ENCODE peak calls at places on chromosomes 16 and 17, in nine cellular contexts. U, H, V, P, X, Y, Z, M and L are unnamed samples. For H3K36me3 and H3K4me1, the result is how much of the 10 kb centered on the place peaks cover.

GRCh38 chr16:13032911-13033310 is 131.5 kb downstream of the SHISA9 start:
- DNase-seq in X (no peak), M (no peak), H (no peak), U (no peak), V (no peak), Y (no peak), P (no peak), Z (no peak), L (no peak)

GRCh38 chr17:31060814-31061550 is 33.8 kb upstream of the NF1 start:
- DNase-seq in H (no peak), P (no peak), U (no peak), X (no peak), Y (no peak), M (no peak), Z (no peak), V (no peak), L (no peak)

GRCh38 chr17:63406689-63407330 is 39.3 kb downstream of the CYB561 start:
- DNase-seq in Y (no peak), X (peak), Z (peak), M (peak), V (peak), U (peak), H (peak), P (peak), L (peak)

GRCh38 chr17:57461082-57461481 is 204.8 kb downstream of the MSI2 start:
- DNase-seq in U (no peak), V (peak), H (no peak), Y (no peak), Z (no peak), P (no peak), M (no peak), X (no peak), L (no peak)

GRCh38 chr17:68954146-68954971 is 833 bp downstream of the ABCA8 start:
- DNase-seq in U (no peak), P (no peak), X (no peak), Y (no peak), Z (no peak), V (peak), H (no peak), M (peak), L (no peak)

GRCh38 chr17:44155488-44155887 is 13.8 kb downstream of the HROB start:
- DNase-seq in M (no peak), Z (no peak), Y (no peak), P (no peak), U (no peak), H (no peak), V (no peak), X (no peak), L (no peak)

GRCh38 chr17:63475491-63476412 is 1.1 kb upstream of the ACE start:
- DNase-seq in M (no peak), X (peak), Z (no peak), P (no peak), Y (no peak), V (no peak), H (no peak), U (no peak), L (no peak)

GRCh38 chr16:50831751-50832150 is 89.9 kb downstream of the CYLD start:
- DNase-seq in M (no peak), H (no peak), U (no peak), V (no peak), X (no peak), P (no peak), Y (no peak), Z (no peak), L (peak)

GRCh38 chr17:28370035-28370743 is at the start of gene VTN:
- DNase-seq in H (no peak), X (peak), Y (no peak), P (peak), U (peak), V (peak), Z (peak), M (peak), L (no peak)

GRCh38 chr17:34511931-34512330 is 67.5 kb upstream of the TMEM132E start:
- DNase-seq in H (no peak), V (no peak), Y (no peak), P (no peak), Z (no peak), M (no peak), U (no peak), X (no peak), L (no peak)

GRCh38 chr17:57965521-57966160 is 10.4 kb upstream of the CUEDC1 start:
- DNase-seq in P (no peak), Y (no peak), U (peak), H (no peak), V (no peak), M (no peak), X (no peak), Z (no peak), L (no peak)

GRCh38 chr17:49610883-49611584 is 35.4 kb downstream of the NXPH3 start:
- DNase-seq in Y (no peak), X (no peak), Z (no peak), P (no peak), H (no peak), V (no peak), M (no peak), U (no peak), L (no peak)

GRCh38 chr17:49616086-49616485 is 40.4 kb downstream of the NXPH3 start:
- DNase-seq in X (peak), M (peak), Y (no peak), P (no peak), H (no peak), V (peak), U (no peak), Z (no peak), L (peak)

GRCh38 chr17:49618112-49618611 is 42.5 kb downstream of the NXPH3 start:
- DNase-seq in V (peak), M (no peak), Y (no peak), H (no peak), Z (no peak), X (no peak), P (no peak), U (no peak), L (no peak)

GRCh38 chr17:49616546-49617205 is 41.0 kb downstream of the NXPH3 start:
- DNase-seq in V (peak), Z (no peak), M (peak), X (no peak), U (peak), H (no peak), P (no peak), Y (peak), L (no peak)

GRCh38 chr17:49612721-49613120 is 37.0 kb downstream of the NXPH3 start:
- DNase-seq in H (no peak), Y (no peak), U (no peak), V (no peak), M (no peak), X (no peak), P (no peak), Z (no peak), L (no peak)
- H3K36me3 ChIP-seq in H (under half), Y (under half), U (under half), V (under half), M (under half), X (under half), P (under half), Z (half or more), L (half or more)

GRCh38 chr17:48294193-48294909 is 135.7 kb downstream of the SKAP1 start:
- DNase-seq in M (no peak), V (no peak), Z (no peak), P (no peak), X (no peak), Y (no peak), U (no peak), H (no peak), L (no peak)
- H3K4me1 ChIP-seq in M (under half), V (under half), Z (under half), P (under half), X (under half), Y (under half), U (under half), H (under half), L (under half)

GRCh38 chr16:82440336-82440735 is 186.4 kb upstream of the CDH13 start:
- DNase-seq in V (no peak), X (peak), U (no peak), Z (peak), Y (no peak), M (no peak), P (peak), H (no peak), L (no peak)

DNA sequence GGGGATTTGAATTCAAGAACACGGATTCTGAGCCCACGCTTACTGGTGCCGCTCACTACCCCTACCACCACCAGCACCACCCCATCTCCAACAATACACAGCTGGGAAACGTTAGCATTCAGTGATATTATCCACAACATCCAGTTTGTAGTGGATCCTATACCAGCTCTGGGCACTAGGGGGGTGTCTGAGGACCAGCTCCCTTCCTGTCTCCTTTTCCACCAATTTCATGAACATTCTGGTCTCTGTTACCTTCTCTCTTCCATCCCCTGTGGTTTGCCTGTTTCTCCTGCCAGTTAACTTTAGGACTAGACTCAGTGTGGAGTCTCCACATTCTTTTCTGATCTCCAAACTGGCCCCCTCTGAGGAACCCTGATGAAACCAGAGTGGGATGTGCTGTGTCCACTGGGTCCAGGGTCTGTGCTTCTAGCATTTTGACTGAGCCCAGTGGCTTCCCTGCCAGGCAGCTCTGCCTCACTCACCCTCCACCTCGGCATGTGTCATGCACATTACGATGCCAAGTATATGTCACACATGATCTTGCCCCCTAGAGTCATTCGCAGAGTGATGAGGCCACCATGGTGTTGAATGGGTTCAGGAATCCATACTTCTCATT is 187.0 kb upstream of the CDH13 start:
- DNase-seq in X (peak), U (no peak), V (peak), Y (no peak), M (peak), Z (no peak), P (no peak), H (no peak), L (no peak)
- H3K36me3 ChIP-seq in X (under half), U (under half), V (under half), Y (under half), M (under half), Z (under half), P (under half), H (under half), L (under half)

DNA sequence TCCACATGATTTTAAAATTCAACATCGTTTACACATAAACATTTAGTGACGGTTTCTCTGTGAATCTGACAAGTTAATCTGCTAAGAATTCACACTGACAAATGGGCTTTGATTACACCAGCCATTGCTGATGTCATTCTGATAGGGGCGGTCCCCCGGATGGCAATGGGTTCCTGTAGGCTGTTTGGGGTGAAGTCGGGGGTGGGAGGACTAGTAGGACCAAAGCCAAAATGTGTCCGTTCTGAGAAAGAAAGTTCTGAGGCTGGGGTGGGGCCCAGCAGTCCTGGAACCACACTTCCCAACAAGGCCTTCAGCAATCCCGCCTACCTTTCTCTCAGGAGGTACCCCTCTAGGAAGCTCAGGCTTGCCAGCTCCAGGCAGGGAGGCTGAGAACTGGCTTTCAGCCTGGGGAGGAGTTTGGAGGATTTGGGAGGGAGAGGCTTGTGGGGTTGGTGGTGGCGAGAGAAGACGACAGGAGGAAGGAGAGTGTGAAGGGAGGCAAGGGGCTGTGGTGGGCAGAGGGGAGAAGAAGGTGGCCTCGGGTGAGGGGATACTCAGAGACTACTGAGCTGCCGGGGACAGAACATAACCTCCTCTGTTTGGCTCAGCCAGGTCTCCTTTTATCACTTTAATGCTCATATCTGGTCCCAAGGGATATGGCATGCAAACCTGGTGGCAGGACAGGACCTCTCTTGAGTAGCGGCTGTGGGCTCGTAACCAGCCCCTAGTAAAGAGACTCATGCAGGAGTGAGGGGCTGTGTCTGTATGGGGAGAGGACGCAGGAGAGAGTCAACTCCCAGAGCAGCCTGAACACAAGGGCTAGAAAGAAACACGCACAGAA is 8.6 kb downstream of the HIC1 start:
- DNase-seq in Z (no peak), X (peak), M (peak), P (no peak), U (peak), H (no peak), Y (no peak), V (peak), L (no peak)
- H3K4me1 ChIP-seq in Z (under half), X (under half), M (under half), P (under half), U (half or more), H (under half), Y (under half), V (half or more), L (half or more)